ENCODE peak calls at places on chromosomes 7 and 10, in four cellular contexts. One of them, this sample, is unnamed.

GRCh38 chr7:28520074-28521015 is 108.0 kb downstream of the CREB5 start:
- DNase-seq in sciatic nerve: no peak
- DNase-seq in tibial nerve: no peak
- DNase-seq in upper lobe of right lung: no peak
- DNase-seq in this sample: no peak

GRCh38 chr10:77606751-77607150 is 30.9 kb downstream of the KCNMA1 start:
- DNase-seq in sciatic nerve: no peak
- DNase-seq in tibial nerve: no peak
- DNase-seq in upper lobe of right lung: no peak
- DNase-seq in this sample: peak; percentile 23

GRCh38 chr10:119177708-119178370 is 773 bp downstream of the PRDX3 start:
- DNase-seq in sciatic nerve: no peak
- DNase-seq in tibial nerve: no peak
- DNase-seq in upper lobe of right lung: no peak
- DNase-seq in this sample: peak; percentile 44

GRCh38 chr10:63866747-63867140 is 345.5 kb downstream of the REEP3 start:
- DNase-seq in sciatic nerve: no peak
- DNase-seq in tibial nerve: no peak
- DNase-seq in upper lobe of right lung: no peak
- DNase-seq in this sample: no peak

GRCh38 chr10:94193466-94193924 is 169.2 kb downstream of the NOC3L start:
- DNase-seq in sciatic nerve: no peak
- DNase-seq in tibial nerve: no peak
- DNase-seq in upper lobe of right lung: no peak
- DNase-seq in this sample: no peak

GRCh38 chr7:100353685-100354330 is 4.1 kb upstream of the PILRB start:
- DNase-seq in sciatic nerve: no peak
- DNase-seq in tibial nerve: no peak
- DNase-seq in upper lobe of right lung: no peak
- DNase-seq in this sample: no peak

GRCh38 chr10:75544923-75545322 is 113.5 kb downstream of the LRMDA start:
- DNase-seq in sciatic nerve: no peak
- DNase-seq in tibial nerve: no peak
- DNase-seq in upper lobe of right lung: no peak
- DNase-seq in this sample: no peak

GRCh38 chr10:44865289-44865671 is 45.9 kb upstream of the TMEM72 start:
- DNase-seq in sciatic nerve: peak; percentile 71
- DNase-seq in tibial nerve: peak; percentile 49
- DNase-seq in upper lobe of right lung: no peak
- DNase-seq in this sample: no peak

GRCh38 chr10:31702954-31703353 is 225.7 kb downstream of the ARHGAP12 start:
- DNase-seq in sciatic nerve: no peak
- DNase-seq in tibial nerve: no peak
- DNase-seq in upper lobe of right lung: no peak
- DNase-seq in this sample: no peak

GRCh38 chr7:15228891-15229290 is 326.3 kb upstream of the DGKB start:
- DNase-seq in sciatic nerve: no peak
- DNase-seq in tibial nerve: no peak
- DNase-seq in upper lobe of right lung: no peak
- DNase-seq in this sample: no peak

GRCh38 chr7:47576031-47576908 is 5.6 kb downstream of the TNS3 start:
- DNase-seq in sciatic nerve: peak; percentile 82
- DNase-seq in tibial nerve: peak; percentile 81
- DNase-seq in upper lobe of right lung: no peak
- DNase-seq in this sample: peak; percentile 88

GRCh38 chr7:9226500-9226899 is 793.1 kb downstream of the NXPH1 start:
- DNase-seq in sciatic nerve: no peak
- DNase-seq in tibial nerve: no peak
- DNase-seq in upper lobe of right lung: no peak
- DNase-seq in this sample: no peak

GRCh38 chr7:116231543-116232401 is 21.4 kb downstream of the TES start:
- DNase-seq in sciatic nerve: no peak
- DNase-seq in tibial nerve: no peak
- DNase-seq in upper lobe of right lung: no peak
- DNase-seq in this sample: no peak

GRCh38 chr7:26005683-26006410 is 146.2 kb upstream of the NFE2L3 start:
- DNase-seq in sciatic nerve: no peak
- DNase-seq in tibial nerve: no peak
- DNase-seq in upper lobe of right lung: no peak
- DNase-seq in this sample: no peak

GRCh38 chr10:84540617-84541288 is 212.4 kb downstream of the CCSER2 start:
- DNase-seq in sciatic nerve: peak; percentile 81
- DNase-seq in tibial nerve: peak; percentile 25
- DNase-seq in upper lobe of right lung: peak; percentile 85
- DNase-seq in this sample: peak; percentile 91

GRCh38 chr7:98022531-98022930 is 32.5 kb upstream of the OCM2 start:
- DNase-seq in sciatic nerve: no peak
- DNase-seq in tibial nerve: no peak
- DNase-seq in upper lobe of right lung: no peak
- DNase-seq in this sample: no peak

GRCh38 chr7:130273081-130273699 is 6.5 kb downstream of the CPA2 start:
- DNase-seq in sciatic nerve: no peak
- DNase-seq in tibial nerve: no peak
- DNase-seq in upper lobe of right lung: no peak
- DNase-seq in this sample: no peak

GRCh38 chr7:70775570-70776156 is 356.3 kb upstream of the GALNT17 start:
- DNase-seq in sciatic nerve: no peak
- DNase-seq in tibial nerve: no peak
- DNase-seq in upper lobe of right lung: no peak
- DNase-seq in this sample: no peak

GRCh38 chr7:129247087-129247486 is 22.3 kb downstream of the AHCYL2 start:
- DNase-seq in sciatic nerve: no peak
- DNase-seq in tibial nerve: no peak
- DNase-seq in upper lobe of right lung: no peak
- DNase-seq in this sample: no peak

GRCh38 chr7:41796331-41796730 is 93.4 kb upstream of the INHBA start:
- DNase-seq in sciatic nerve: no peak
- DNase-seq in tibial nerve: no peak
- DNase-seq in upper lobe of right lung: no peak
- DNase-seq in this sample: no peak

GRCh38 chr7:118169146-118169545 is 14.8 kb upstream of the LSM8 start:
- DNase-seq in sciatic nerve: no peak
- DNase-seq in tibial nerve: no peak
- DNase-seq in upper lobe of right lung: no peak
- DNase-seq in this sample: no peak

GRCh38 chr10:95289003-95289920 is 1.5 kb downstream of the PDLIM1 start:
- DNase-seq in sciatic nerve: no peak
- DNase-seq in tibial nerve: no peak
- DNase-seq in upper lobe of right lung: no peak
- DNase-seq in this sample: no peak

GRCh38 chr7:157846281-157846680 is 509.5 kb downstream of the DNAJB6 start:
- DNase-seq in sciatic nerve: no peak
- DNase-seq in tibial nerve: no peak
- DNase-seq in upper lobe of right lung: peak; percentile 23
- DNase-seq in this sample: peak; percentile 53

GRCh38 chr10:103776878-103777591 is 78.3 kb downstream of the SH3PXD2A start:
- DNase-seq in sciatic nerve: no peak
- DNase-seq in tibial nerve: no peak
- DNase-seq in upper lobe of right lung: no peak
- DNase-seq in this sample: no peak

GRCh38 chr7:137462074-137462715 is 118.7 kb upstream of the PTN start:
- DNase-seq in sciatic nerve: no peak
- DNase-seq in tibial nerve: no peak
- DNase-seq in upper lobe of right lung: no peak
- DNase-seq in this sample: no peak

GRCh38 chr7:45697576-45698136 is 123.5 kb downstream of the ADCY1 start:
- DNase-seq in sciatic nerve: no peak
- DNase-seq in tibial nerve: no peak
- DNase-seq in upper lobe of right lung: no peak
- DNase-seq in this sample: peak; percentile 29

GRCh38 chr10:120732067-120732466 is 119.1 kb upstream of the WDR11 start:
- DNase-seq in sciatic nerve: no peak
- DNase-seq in tibial nerve: no peak
- DNase-seq in upper lobe of right lung: no peak
- DNase-seq in this sample: no peak